ENCODE peak calls at places on chromosome 4, in five cellular contexts. One of them, this sample, is unnamed. For H3K36me3, the result is how much of the 10 kb centered on the place peaks cover.

GRCh38 chr4:158161561-158162354 is 11.1 kb downstream of the GASK1B start:
- DNase-seq in stomach: no peak
- DNase-seq in upper lobe of right lung: no peak
- DNase-seq in WERI-Rb-1: peak
- DNase-seq in bronchial epithelial cell: peak
- DNase-seq in this sample: no peak

GRCh38 chr4:7319024-7319423 is 115.7 kb downstream of the PSAPL1 start:
- DNase-seq in stomach: no peak
- DNase-seq in upper lobe of right lung: no peak
- DNase-seq in WERI-Rb-1: no peak
- DNase-seq in bronchial epithelial cell: no peak
- DNase-seq in this sample: no peak

GRCh38 chr4:2044119-2044485 is 15.0 kb upstream of the NAT8L start:
- DNase-seq in stomach: no peak
- DNase-seq in upper lobe of right lung: no peak
- DNase-seq in WERI-Rb-1: no peak
- DNase-seq in bronchial epithelial cell: no peak
- DNase-seq in this sample: no peak

GRCh38 chr4:184750926-184751584 is 17.2 kb upstream of the CENPU start:
- DNase-seq in stomach: no peak
- DNase-seq in upper lobe of right lung: no peak
- DNase-seq in WERI-Rb-1: no peak
- DNase-seq in bronchial epithelial cell: no peak
- DNase-seq in this sample: no peak

GRCh38 chr4:7327341-7327885 is 107.3 kb downstream of the PSAPL1 start:
- DNase-seq in stomach: no peak
- DNase-seq in upper lobe of right lung: peak
- DNase-seq in WERI-Rb-1: no peak
- DNase-seq in bronchial epithelial cell: no peak
- DNase-seq in this sample: peak

GRCh38 chr4:145481164-145481941 is at the start of gene SMAD1:
- DNase-seq in stomach: peak
- DNase-seq in upper lobe of right lung: peak
- DNase-seq in WERI-Rb-1: peak
- DNase-seq in bronchial epithelial cell: peak
- DNase-seq in this sample: peak

GRCh38 chr4:77593101-77593500 is 12.5 kb upstream of the CXCL13 start:
- DNase-seq in stomach: no peak
- DNase-seq in upper lobe of right lung: no peak
- DNase-seq in WERI-Rb-1: no peak
- DNase-seq in bronchial epithelial cell: no peak
- DNase-seq in this sample: no peak

GRCh38 chr4:80454040-80454439 is 118.5 kb downstream of the CFAP299 start:
- DNase-seq in stomach: no peak
- DNase-seq in upper lobe of right lung: no peak
- DNase-seq in WERI-Rb-1: no peak
- DNase-seq in bronchial epithelial cell: peak
- DNase-seq in this sample: no peak

GRCh38 chr4:8774071-8774470 is 97.6 kb downstream of the HMX1 start:
- DNase-seq in stomach: no peak
- DNase-seq in upper lobe of right lung: peak
- DNase-seq in WERI-Rb-1: no peak
- DNase-seq in bronchial epithelial cell: no peak
- DNase-seq in this sample: peak

GRCh38 chr4:26425953-26426352 is 64.3 kb downstream of the CCKAR start:
- DNase-seq in stomach: no peak
- DNase-seq in upper lobe of right lung: no peak
- DNase-seq in WERI-Rb-1: no peak
- DNase-seq in bronchial epithelial cell: no peak
- DNase-seq in this sample: no peak

GRCh38 chr4:150033937-150034336 is 44.3 kb upstream of the DCLK2 start:
- DNase-seq in stomach: peak
- DNase-seq in upper lobe of right lung: no peak
- DNase-seq in WERI-Rb-1: no peak
- DNase-seq in bronchial epithelial cell: peak
- DNase-seq in this sample: no peak

GRCh38 chr4:147772459-147772969 is 40.6 kb downstream of the ARHGAP10 start:
- DNase-seq in stomach: no peak
- DNase-seq in upper lobe of right lung: no peak
- DNase-seq in WERI-Rb-1: peak
- DNase-seq in bronchial epithelial cell: peak
- DNase-seq in this sample: no peak

GRCh38 chr4:10279261-10279660 is 162.7 kb upstream of the WDR1 start:
- DNase-seq in stomach: no peak
- DNase-seq in upper lobe of right lung: no peak
- DNase-seq in WERI-Rb-1: no peak
- DNase-seq in bronchial epithelial cell: peak
- DNase-seq in this sample: no peak

GRCh38 chr4:48315728-48316630 is 25.4 kb upstream of the SLAIN2 start:
- DNase-seq in stomach: no peak
- DNase-seq in upper lobe of right lung: no peak
- DNase-seq in WERI-Rb-1: peak
- DNase-seq in bronchial epithelial cell: peak
- DNase-seq in this sample: no peak

GRCh38 chr4:121088867-121089266 is 16.5 kb upstream of the NDNF start:
- DNase-seq in stomach: no peak
- DNase-seq in upper lobe of right lung: no peak
- DNase-seq in WERI-Rb-1: no peak
- DNase-seq in bronchial epithelial cell: no peak
- DNase-seq in this sample: no peak

GRCh38 chr4:46667790-46668189 is 241.3 kb downstream of the COX7B2 start:
- DNase-seq in stomach: no peak
- DNase-seq in upper lobe of right lung: no peak
- DNase-seq in WERI-Rb-1: no peak
- DNase-seq in bronchial epithelial cell: no peak
- DNase-seq in this sample: no peak

GRCh38 chr4:102759835-102760644 is 728 bp downstream of the MANBA start:
- DNase-seq in stomach: peak
- DNase-seq in upper lobe of right lung: no peak
- DNase-seq in WERI-Rb-1: no peak
- DNase-seq in bronchial epithelial cell: peak
- DNase-seq in this sample: no peak

GRCh38 chr4:89222171-89222570 is 85.4 kb downstream of the GPRIN3 start:
- DNase-seq in stomach: no peak
- DNase-seq in upper lobe of right lung: no peak
- DNase-seq in WERI-Rb-1: no peak
- DNase-seq in bronchial epithelial cell: peak
- DNase-seq in this sample: no peak

GRCh38 chr4:1113311-1114009 is at the start of gene RNF212:
- DNase-seq in stomach: peak
- DNase-seq in upper lobe of right lung: peak
- DNase-seq in WERI-Rb-1: no peak
- DNase-seq in bronchial epithelial cell: no peak
- DNase-seq in this sample: no peak

GRCh38 chr4:2290974-2291704 is 29.2 kb upstream of the MXD4 start:
- DNase-seq in stomach: peak
- DNase-seq in upper lobe of right lung: peak
- DNase-seq in WERI-Rb-1: peak
- DNase-seq in bronchial epithelial cell: no peak
- DNase-seq in this sample: no peak

GRCh38 chr4:26307027-26307426 is 13.8 kb upstream of the RBPJ start:
- DNase-seq in stomach: no peak
- DNase-seq in upper lobe of right lung: no peak
- DNase-seq in WERI-Rb-1: no peak
- DNase-seq in bronchial epithelial cell: no peak
- DNase-seq in this sample: no peak

GRCh38 chr4:182212211-182212761 is 30.9 kb upstream of the TENM3 start:
- DNase-seq in stomach: no peak
- DNase-seq in upper lobe of right lung: peak
- DNase-seq in WERI-Rb-1: peak
- DNase-seq in bronchial epithelial cell: no peak
- DNase-seq in this sample: peak

GRCh38 chr4:10031663-10032590 is 10.6 kb upstream of the SLC2A9 start:
- DNase-seq in stomach: no peak
- DNase-seq in upper lobe of right lung: no peak
- DNase-seq in WERI-Rb-1: peak
- DNase-seq in bronchial epithelial cell: no peak
- DNase-seq in this sample: no peak

GRCh38 chr4:54100607-54101189 is 735 bp downstream of the GSX2 start:
- DNase-seq in stomach: no peak
- DNase-seq in upper lobe of right lung: no peak
- DNase-seq in WERI-Rb-1: no peak
- DNase-seq in bronchial epithelial cell: no peak
- DNase-seq in this sample: no peak

GRCh38 chr4:81594495-81595169 is 122.9 kb upstream of the RASGEF1B start:
- DNase-seq in stomach: no peak
- DNase-seq in upper lobe of right lung: no peak
- DNase-seq in WERI-Rb-1: no peak
- DNase-seq in bronchial epithelial cell: no peak
- DNase-seq in this sample: no peak

GRCh38 chr4:5215321-5215720 is 164.0 kb downstream of the STK32B start:
- DNase-seq in stomach: no peak
- DNase-seq in upper lobe of right lung: no peak
- DNase-seq in WERI-Rb-1: no peak
- DNase-seq in bronchial epithelial cell: no peak
- DNase-seq in this sample: no peak

GRCh38 chr4:164931551-164932324 is 45.7 kb downstream of the TRIM61 start:
- DNase-seq in stomach: no peak
- DNase-seq in upper lobe of right lung: no peak
- DNase-seq in WERI-Rb-1: no peak
- DNase-seq in bronchial epithelial cell: no peak
- DNase-seq in this sample: no peak

GRCh38 chr4:82818974-82819662 is 20.5 kb upstream of the SCD5 start:
- DNase-seq in stomach: no peak
- DNase-seq in upper lobe of right lung: no peak
- DNase-seq in WERI-Rb-1: no peak
- DNase-seq in bronchial epithelial cell: no peak
- DNase-seq in this sample: no peak
- H3K36me3 ChIP-seq in stomach: half or more
- H3K36me3 ChIP-seq in upper lobe of right lung: half or more
- H3K36me3 ChIP-seq in WERI-Rb-1: under half
- H3K36me3 ChIP-seq in bronchial epithelial cell: under half
- H3K36me3 ChIP-seq in this sample: half or more

GRCh38 chr4:99825272-99825671 is 8.6 kb downstream of the DAPP1 start:
- DNase-seq in stomach: no peak
- DNase-seq in upper lobe of right lung: no peak
- DNase-seq in WERI-Rb-1: no peak
- DNase-seq in bronchial epithelial cell: peak
- DNase-seq in this sample: no peak
- H3K36me3 ChIP-seq in stomach: under half
- H3K36me3 ChIP-seq in upper lobe of right lung: under half
- H3K36me3 ChIP-seq in WERI-Rb-1: under half
- H3K36me3 ChIP-seq in bronchial epithelial cell: under half
- H3K36me3 ChIP-seq in this sample: under half

GRCh38 chr4:119284876-119285611 is 36.9 kb downstream of the FABP2 start:
- DNase-seq in stomach: no peak
- DNase-seq in upper lobe of right lung: no peak
- DNase-seq in WERI-Rb-1: no peak
- DNase-seq in bronchial epithelial cell: peak
- DNase-seq in this sample: no peak

GRCh38 chr4:119289313-119289712 is 32.6 kb downstream of the FABP2 start:
- DNase-seq in stomach: no peak
- DNase-seq in upper lobe of right lung: no peak
- DNase-seq in WERI-Rb-1: no peak
- DNase-seq in bronchial epithelial cell: no peak
- DNase-seq in this sample: no peak

GRCh38 chr4:119296356-119296755 is 25.6 kb downstream of the FABP2 start:
- DNase-seq in stomach: no peak
- DNase-seq in upper lobe of right lung: no peak
- DNase-seq in WERI-Rb-1: no peak
- DNase-seq in bronchial epithelial cell: no peak
- DNase-seq in this sample: no peak

GRCh38 chr4:119286377-119287002 is 35.4 kb downstream of the FABP2 start:
- DNase-seq in stomach: no peak
- DNase-seq in upper lobe of right lung: no peak
- DNase-seq in WERI-Rb-1: no peak
- DNase-seq in bronchial epithelial cell: peak
- DNase-seq in this sample: no peak

GRCh38 chr4:119290598-119290997 is 31.3 kb downstream of the FABP2 start:
- DNase-seq in stomach: no peak
- DNase-seq in upper lobe of right lung: no peak
- DNase-seq in WERI-Rb-1: no peak
- DNase-seq in bronchial epithelial cell: no peak
- DNase-seq in this sample: no peak
- H3K36me3 ChIP-seq in stomach: under half
- H3K36me3 ChIP-seq in upper lobe of right lung: under half
- H3K36me3 ChIP-seq in WERI-Rb-1: under half
- H3K36me3 ChIP-seq in bronchial epithelial cell: under half
- H3K36me3 ChIP-seq in this sample: under half

DNA sequence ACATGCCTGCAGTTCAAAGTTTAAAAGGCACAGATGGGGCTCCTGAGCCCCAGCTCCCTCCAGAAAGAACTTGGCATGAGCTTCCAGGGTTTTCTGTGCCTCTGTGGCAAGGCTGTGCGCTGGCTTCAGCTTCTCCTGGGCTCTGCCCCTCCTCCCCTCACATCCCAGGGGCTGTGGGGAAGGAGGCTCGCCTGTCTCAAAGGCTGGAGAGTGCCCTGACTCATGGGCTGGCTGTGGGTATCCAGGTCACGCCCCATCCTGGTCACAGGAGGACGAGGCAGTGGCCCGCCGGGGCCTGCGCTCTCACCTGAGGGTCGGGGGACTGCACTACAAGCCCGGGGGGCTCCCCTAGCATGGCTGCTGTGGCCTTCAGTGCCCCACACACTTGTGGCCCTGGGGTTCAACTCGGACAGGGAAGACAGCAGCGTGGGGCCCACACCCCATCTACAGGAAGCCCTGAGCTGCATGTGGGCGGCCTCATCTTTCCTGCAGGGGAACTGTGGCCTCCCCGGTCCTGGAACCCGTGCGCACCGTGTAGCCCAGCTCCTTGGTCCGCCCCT is 17.9 kb downstream of the LRPAP1 start:
- DNase-seq in stomach: no peak
- DNase-seq in upper lobe of right lung: no peak
- DNase-seq in WERI-Rb-1: no peak
- DNase-seq in bronchial epithelial cell: no peak
- DNase-seq in this sample: peak
- H3K36me3 ChIP-seq in stomach: half or more
- H3K36me3 ChIP-seq in upper lobe of right lung: half or more
- H3K36me3 ChIP-seq in WERI-Rb-1: half or more
- H3K36me3 ChIP-seq in bronchial epithelial cell: under half
- H3K36me3 ChIP-seq in this sample: half or more

DNA sequence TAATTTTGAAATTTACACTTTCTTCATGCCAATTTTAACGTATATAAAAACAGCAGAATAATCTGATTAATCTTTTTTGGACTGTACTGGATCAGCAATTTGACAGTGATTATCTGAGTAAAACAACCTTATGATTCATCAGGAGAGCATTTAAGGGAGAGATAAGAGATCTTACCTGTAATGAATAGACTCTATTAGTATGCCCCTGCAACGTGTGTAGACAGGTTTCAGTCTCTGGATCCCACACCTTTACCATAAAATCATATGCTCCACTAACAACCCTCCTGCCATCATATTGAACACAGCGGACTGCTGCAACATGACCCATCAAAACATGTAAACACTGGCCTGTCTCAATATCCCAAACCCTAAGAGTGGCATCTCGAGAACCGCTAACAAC is 210.1 kb downstream of the FBXW7 start:
- DNase-seq in stomach: no peak
- DNase-seq in upper lobe of right lung: no peak
- DNase-seq in WERI-Rb-1: no peak
- DNase-seq in bronchial epithelial cell: peak
- DNase-seq in this sample: no peak
- H3K36me3 ChIP-seq in stomach: half or more
- H3K36me3 ChIP-seq in upper lobe of right lung: half or more
- H3K36me3 ChIP-seq in WERI-Rb-1: half or more
- H3K36me3 ChIP-seq in bronchial epithelial cell: under half
- H3K36me3 ChIP-seq in this sample: half or more